ENCODE peak calls at places on chromosomes 2 and 18, in seven cellular contexts. Y is CD4-positive, alpha-beta T cell; J is uterus; D is left ventricle myocardium inferior; U is heart left ventricle; O is HepG2; H is CD4-positive, alpha-beta memory T cell. K is an unnamed sample.

GRCh38 chr2:177239934-177240600 is 24.5 kb downstream of the NFE2L2 start:
- DNase-seq in Y (peak; percentile 26), J (no peak), D (no peak), U (no peak), O (no peak), H (peak; percentile 46), K (no peak)

GRCh38 chr2:190084704-190085103 is 22.2 kb upstream of the MSTN start:
- DNase-seq in Y (no peak), J (no peak), D (no peak), U (no peak), O (no peak), H (no peak), K (no peak)

GRCh38 chr2:127961729-127962128 is 66.1 kb downstream of the SAP130 start:
- DNase-seq in Y (no peak), J (no peak), D (peak; percentile 37), U (peak; percentile 60), O (no peak), H (no peak), K (no peak)

GRCh38 chr2:146837857-146838256 is 1007.0 kb upstream of the ACVR2A start:
- DNase-seq in Y (no peak), J (no peak), D (no peak), U (no peak), O (no peak), H (no peak), K (no peak)

GRCh38 chr2:241982711-241983570 is 113.4 kb downstream of the RTP5 start:
- DNase-seq in Y (no peak), J (no peak), D (no peak), U (no peak), O (no peak), H (no peak), K (no peak)

GRCh38 chr2:171287606-171288005 is 126.9 kb upstream of the TLK1 start:
- DNase-seq in Y (no peak), J (no peak), D (no peak), U (no peak), O (no peak), H (no peak), K (no peak)

GRCh38 chr2:234670052-234670451 is 173.2 kb upstream of the ARL4C start:
- DNase-seq in Y (no peak), J (no peak), D (no peak), U (no peak), O (no peak), H (no peak), K (no peak)

GRCh38 chr2:216661639-216662375 is 28.6 kb downstream of the IGFBP2 start:
- DNase-seq in Y (no peak), J (no peak), D (no peak), U (peak; percentile 58), O (peak; percentile 36), H (no peak), K (no peak)

GRCh38 chr2:240930096-240930630 is 24.0 kb downstream of the CROCC2 start:
- DNase-seq in Y (no peak), J (no peak), D (peak; percentile 5), U (peak; percentile 17), O (no peak), H (no peak), K (peak; percentile 3)

GRCh38 chr18:56815926-56816325 is 164.8 kb downstream of the WDR7 start:
- DNase-seq in Y (no peak), J (no peak), D (no peak), U (no peak), O (peak; percentile 48), H (no peak), K (no peak)

GRCh38 chr2:100972452-100972851 is 29.6 kb upstream of the RPL31 start:
- DNase-seq in Y (no peak), J (no peak), D (no peak), U (no peak), O (no peak), H (no peak), K (no peak)

GRCh38 chr2:236165491-236166156 is 2.6 kb downstream of the GBX2 start:
- DNase-seq in Y (no peak), J (no peak), D (no peak), U (no peak), O (no peak), H (no peak), K (no peak)

GRCh38 chr2:237092920-237093781 is 7.5 kb downstream of the COPS8 start:
- DNase-seq in Y (no peak), J (peak; percentile 59), D (no peak), U (peak; percentile 40), O (no peak), H (no peak), K (no peak)

GRCh38 chr2:150974864-150975263 is 286.8 kb downstream of the RBM43 start:
- DNase-seq in Y (no peak), J (no peak), D (no peak), U (no peak), O (no peak), H (no peak), K (no peak)

GRCh38 chr2:235541838-235542549 is 48.2 kb downstream of the AGAP1 start:
- DNase-seq in Y (no peak), J (no peak), D (no peak), U (no peak), O (peak; percentile 99), H (no peak), K (no peak)

GRCh38 chr2:34836361-34836760 is 1237.3 kb upstream of the FAM98A start:
- DNase-seq in Y (no peak), J (no peak), D (no peak), U (no peak), O (no peak), H (no peak), K (no peak)

GRCh38 chr2:158953926-158954763 is 14.3 kb upstream of the TANC1 start:
- DNase-seq in Y (no peak), J (peak; percentile 90), D (peak; percentile 82), U (peak; percentile 77), O (peak; percentile 77), H (no peak), K (no peak)

GRCh38 chr2:86704482-86704971 is 15.6 kb upstream of the RMND5A start:
- DNase-seq in Y (no peak), J (peak; percentile 26), D (peak; percentile 56), U (peak; percentile 86), O (peak; percentile 70), H (no peak), K (no peak)

GRCh38 chr2:11822746-11823411 is 76.4 kb downstream of the LPIN1 start:
- DNase-seq in Y (no peak), J (peak; percentile 47), D (no peak), U (no peak), O (peak; percentile 85), H (no peak), K (no peak)

GRCh38 chr2:124888431-124888830 is 863.3 kb downstream of the CNTNAP5 start:
- DNase-seq in Y (no peak), J (no peak), D (no peak), U (no peak), O (no peak), H (no peak), K (no peak)

GRCh38 chr2:201520201-201520600 is 68.7 kb downstream of the STRADB start:
- DNase-seq in Y (no peak), J (no peak), D (no peak), U (no peak), O (no peak), H (no peak), K (no peak)

GRCh38 chr2:201522965-201523364 is 71.4 kb downstream of the STRADB start:
- DNase-seq in Y (no peak), J (no peak), D (no peak), U (no peak), O (no peak), H (no peak), K (no peak)

GRCh38 chr2:201523506-201523905 is 72.0 kb downstream of the STRADB start:
- DNase-seq in Y (no peak), J (no peak), D (no peak), U (no peak), O (no peak), H (no peak), K (no peak)
- H3K9me3 ChIP-seq in Y (peaks cover 10% of the 10 kb centered on the region), J (no peaks in the 10 kb centered on the region), D (peaks cover 60% of the 10 kb centered on the region), U (no peaks in the 10 kb centered on the region), O (no peaks in the 10 kb centered on the region), H (no peaks in the 10 kb centered on the region), K (peaks cover 10% of the 10 kb centered on the region)

DNA sequence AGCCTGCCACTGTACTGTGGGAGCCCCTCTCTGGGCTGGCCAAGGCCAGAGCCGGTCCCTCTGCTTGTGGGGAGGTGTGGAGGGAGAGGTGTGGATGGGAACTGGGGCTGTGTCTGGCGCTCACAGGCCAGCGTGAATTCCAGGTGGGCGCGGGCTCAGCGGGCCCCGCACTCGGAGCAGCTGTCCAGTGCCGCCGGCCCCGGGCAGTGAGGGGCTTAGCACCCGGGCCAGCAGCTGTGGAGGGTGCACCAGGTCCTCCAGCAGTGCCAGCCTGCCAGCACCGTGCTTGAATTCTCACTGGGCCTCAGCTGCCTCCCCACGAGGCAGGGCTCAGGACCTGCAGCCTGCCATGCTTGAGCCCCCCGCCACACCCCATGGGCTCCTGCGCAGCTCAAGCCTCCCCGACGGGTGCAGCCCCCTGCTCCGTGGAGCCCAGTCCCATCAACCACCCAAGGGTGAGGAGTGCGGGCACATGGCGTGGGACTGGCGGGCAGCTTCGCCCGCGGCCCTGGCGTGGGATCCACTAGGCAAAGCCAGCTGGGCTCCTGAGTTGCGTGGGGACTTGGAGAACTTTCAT is 69.5 kb upstream of the ABCA12 start:
- DNase-seq in Y (no peak), J (no peak), D (no peak), U (no peak), O (no peak), H (no peak), K (no peak)
- H3K9me3 ChIP-seq in Y (no peaks in the 10 kb centered on the region), J (peaks cover 3% of the 10 kb centered on the region), D (peaks cover 43% of the 10 kb centered on the region), U (peaks cover 8% of the 10 kb centered on the region), O (peaks cover 32% of the 10 kb centered on the region), H (no peaks in the 10 kb centered on the region), K (no peaks in the 10 kb centered on the region)

GRCh38 chr2:27572998-27573429 is 9.8 kb upstream of the ZNF512 start:
- DNase-seq in Y (no peak), J (no peak), D (no peak), U (no peak), O (no peak), H (no peak), K (no peak)
- H3K9me3 ChIP-seq in Y (peaks cover 13% of the 10 kb centered on the region), J (peaks cover 11% of the 10 kb centered on the region), D (peaks cover 54% of the 10 kb centered on the region), U (peaks cover 33% of the 10 kb centered on the region), O (no peaks in the 10 kb centered on the region), H (no peaks in the 10 kb centered on the region), K (no peaks in the 10 kb centered on the region)

DNA sequence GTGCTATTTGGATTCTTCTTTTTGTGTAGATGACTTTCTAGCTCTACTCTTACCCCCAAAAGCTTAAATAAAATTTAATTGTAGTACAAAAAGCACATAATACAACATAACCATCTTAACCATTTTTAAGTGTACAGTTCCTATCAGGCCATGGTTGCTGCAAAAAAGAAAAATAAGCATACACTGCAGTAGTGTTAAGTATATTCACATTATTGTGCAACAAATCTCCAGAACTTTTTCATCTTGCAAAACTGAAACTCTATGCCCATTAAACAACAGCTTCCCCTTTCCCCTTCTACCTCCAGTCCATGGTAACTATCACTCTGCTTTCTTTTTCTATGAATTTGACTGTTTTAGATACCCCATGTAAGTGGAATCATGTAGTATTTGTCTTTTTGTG is 18.1 kb downstream of the PPM1B start:
- DNase-seq in Y (no peak), J (no peak), D (no peak), U (no peak), O (no peak), H (no peak), K (no peak)
- H3K9me3 ChIP-seq in Y (no peaks in the 10 kb centered on the region), J (no peaks in the 10 kb centered on the region), D (no peaks in the 10 kb centered on the region), U (no peaks in the 10 kb centered on the region), O (no peaks in the 10 kb centered on the region), H (no peaks in the 10 kb centered on the region), K (no peaks in the 10 kb centered on the region)

GRCh38 chr2:16067444-16068232 is 127.3 kb downstream of the MYCN start:
- DNase-seq in Y (no peak), J (no peak), D (no peak), U (no peak), O (no peak), H (no peak), K (no peak)
- H3K9me3 ChIP-seq in Y (peaks cover 15% of the 10 kb centered on the region), J (no peaks in the 10 kb centered on the region), D (peaks cover 15% of the 10 kb centered on the region), U (no peaks in the 10 kb centered on the region), O (peaks cover 23% of the 10 kb centered on the region), H (no peaks in the 10 kb centered on the region), K (no peaks in the 10 kb centered on the region)